ENCODE peak calls at places on chromosomes 13 and 19, in ten cellular contexts. S is endothelial cell of umbilical vein; W is A549; K is lower lobe of right lung; A is CD8-positive, alpha-beta memory T cell; I is psoas muscle; R is tibial nerve; H is Karpas-422; E is CD4-positive, CD25-positive, alpha-beta regulatory T cell; Y is prostate gland. P is an unnamed sample. For H3K4me1, the result is how much of the 10 kb centered on the place peaks cover.

GRCh38 chr13:73781384-73781783 is 352.8 kb downstream of the KLF12 start:
- DNase-seq in S (no peak), W (no peak), K (no peak), A (no peak), I (no peak), R (no peak), H (no peak), E (no peak), Y (no peak), P (no peak)

GRCh38 chr19:12527034-12527836 is 24.0 kb downstream of the ZNF564 start:
- DNase-seq in S (peak), W (peak), K (no peak), A (no peak), I (no peak), R (no peak), H (no peak), E (peak), Y (no peak), P (no peak)

GRCh38 chr19:972281-972680 is 11.9 kb upstream of the WDR18 start:
- DNase-seq in S (no peak), W (no peak), K (no peak), A (no peak), I (no peak), R (no peak), H (no peak), E (no peak), Y (no peak), P (no peak)

GRCh38 chr19:49542446-49542845 is 14.6 kb downstream of the RCN3 start:
- DNase-seq in S (no peak), W (no peak), K (no peak), A (no peak), I (no peak), R (no peak), H (no peak), E (no peak), Y (no peak), P (no peak)

GRCh38 chr19:15137777-15138176 is 30.6 kb downstream of the SYDE1 start:
- DNase-seq in S (no peak), W (no peak), K (no peak), A (no peak), I (no peak), R (no peak), H (no peak), E (no peak), Y (no peak), P (no peak)

GRCh38 chr13:93621051-93621450 is 394.4 kb downstream of the GPC6 start:
- DNase-seq in S (no peak), W (no peak), K (no peak), A (no peak), I (no peak), R (no peak), H (no peak), E (no peak), Y (no peak), P (no peak)

GRCh38 chr13:109760951-109761350 is 25.4 kb downstream of the IRS2 start:
- DNase-seq in S (no peak), W (no peak), K (no peak), A (no peak), I (no peak), R (no peak), H (no peak), E (no peak), Y (no peak), P (no peak)

GRCh38 chr19:3605770-3606169 is 905 bp downstream of the TBXA2R start:
- DNase-seq in S (no peak), W (no peak), K (no peak), A (no peak), I (no peak), R (no peak), H (no peak), E (no peak), Y (no peak), P (no peak)

GRCh38 chr19:16001481-16002312 is 52.9 kb downstream of the OR10H4 start:
- DNase-seq in S (peak), W (no peak), K (no peak), A (no peak), I (no peak), R (no peak), H (peak), E (peak), Y (peak), P (no peak)

GRCh38 chr19:22784051-22784450 is at the start of gene ZNF99:
- DNase-seq in S (no peak), W (no peak), K (no peak), A (no peak), I (peak), R (peak), H (no peak), E (no peak), Y (no peak), P (peak)

GRCh38 chr19:18392936-18393335 is 4.5 kb downstream of the LRRC25 start:
- DNase-seq in S (no peak), W (no peak), K (no peak), A (no peak), I (no peak), R (no peak), H (no peak), E (no peak), Y (no peak), P (no peak)

GRCh38 chr19:39539519-39540332 is at the start of gene EID2:
- DNase-seq in S (peak), W (peak), K (peak), A (peak), I (peak), R (peak), H (peak), E (peak), Y (peak), P (peak)

GRCh38 chr19:16197188-16197621 is 506 bp upstream of the AP1M1 start:
- DNase-seq in S (peak), W (no peak), K (no peak), A (no peak), I (no peak), R (no peak), H (peak), E (no peak), Y (no peak), P (no peak)

GRCh38 chr13:28421674-28422410 is 73.1 kb downstream of the FLT1 start:
- DNase-seq in S (no peak), W (no peak), K (no peak), A (no peak), I (no peak), R (no peak), H (no peak), E (no peak), Y (no peak), P (no peak)

GRCh38 chr13:48506092-48506701 is 26.7 kb downstream of the RCBTB2 start:
- DNase-seq in S (no peak), W (no peak), K (no peak), A (no peak), I (no peak), R (no peak), H (no peak), E (no peak), Y (peak), P (no peak)

GRCh38 chr19:18013210-18013609 is 5.2 kb downstream of the ARRDC2 start:
- DNase-seq in S (no peak), W (no peak), K (no peak), A (no peak), I (no peak), R (no peak), H (no peak), E (no peak), Y (no peak), P (no peak)

GRCh38 chr19:8552810-8553209 is 24.4 kb downstream of the MYO1F start:
- DNase-seq in S (no peak), W (peak), K (no peak), A (no peak), I (no peak), R (no peak), H (peak), E (no peak), Y (no peak), P (no peak)

GRCh38 chr13:27130223-27131015 is 41.2 kb downstream of the USP12 start:
- DNase-seq in S (no peak), W (no peak), K (no peak), A (no peak), I (no peak), R (no peak), H (no peak), E (peak), Y (no peak), P (no peak)

DNA sequence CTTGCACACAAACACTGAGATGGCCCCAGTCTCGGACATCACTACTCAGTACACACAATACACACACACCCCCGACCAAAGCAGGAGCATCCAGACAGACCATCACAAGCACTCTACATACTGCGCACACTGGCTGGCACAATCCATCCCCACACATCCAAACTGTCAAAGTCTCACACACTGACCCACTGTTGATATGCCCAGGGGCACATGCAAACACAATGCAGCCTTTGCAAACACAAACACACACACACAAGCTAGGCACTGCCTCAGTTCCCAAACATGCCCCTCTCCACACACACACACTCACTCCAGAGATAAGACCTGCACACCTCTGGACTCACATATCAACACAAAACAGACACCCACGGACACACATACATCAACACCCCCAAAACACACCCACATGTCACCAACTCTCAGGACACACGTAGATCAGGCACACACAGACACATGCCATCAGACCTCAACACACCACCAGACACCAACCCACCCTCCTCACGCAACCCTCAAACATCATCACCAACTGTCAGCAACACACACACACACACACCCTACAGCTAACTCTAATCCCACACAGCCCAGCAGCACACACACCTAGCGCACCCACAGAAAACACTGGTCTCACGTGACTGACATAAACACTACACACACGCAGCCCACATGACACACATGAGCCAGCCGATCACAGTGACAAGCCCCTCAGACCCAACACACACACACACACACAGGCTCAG is 1.9 kb downstream of the BBC3 start:
- DNase-seq in S (peak), W (peak), K (no peak), A (peak), I (no peak), R (no peak), H (no peak), E (peak), Y (no peak), P (no peak)
- H3K4me1 ChIP-seq in S (under half), W (half or more), K (under half), A (half or more), I (under half), R (under half), H (under half), E (half or more), Y (under half), P (under half)

GRCh38 chr13:99378985-99379734 is 72.0 kb upstream of the GPR183 start:
- DNase-seq in S (no peak), W (no peak), K (no peak), A (no peak), I (no peak), R (no peak), H (no peak), E (no peak), Y (no peak), P (no peak)
- H3K4me1 ChIP-seq in S (under half), W (under half), K (under half), A (half or more), I (under half), R (under half), H (under half), E (half or more), Y (under half), P (under half)

DNA sequence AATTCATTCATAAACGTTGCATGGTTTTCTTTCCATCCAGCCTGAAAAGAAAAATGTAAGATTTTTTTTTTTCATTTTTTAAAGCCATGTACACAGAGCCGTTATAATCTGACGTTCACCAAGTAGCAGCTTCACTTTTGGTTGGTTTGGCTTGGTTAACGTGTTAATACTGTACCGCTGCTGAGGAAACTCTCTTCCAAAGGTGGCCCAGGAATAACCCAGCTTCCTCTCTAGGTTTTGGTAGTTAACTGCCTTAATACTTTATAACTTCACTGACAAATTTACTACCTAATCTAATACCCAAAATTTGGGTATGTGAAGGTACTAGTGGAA is 1.7 kb downstream of the INTS6 start:
- DNase-seq in S (no peak), W (no peak), K (no peak), A (no peak), I (no peak), R (no peak), H (peak), E (no peak), Y (no peak), P (no peak)
- H3K4me1 ChIP-seq in S (under half), W (under half), K (under half), A (under half), I (under half), R (under half), H (under half), E (under half), Y (under half), P (under half)

GRCh38 chr19:28615966-28616365 is 597.0 kb downstream of the UQCRFS1 start:
- DNase-seq in S (no peak), W (no peak), K (no peak), A (no peak), I (no peak), R (no peak), H (no peak), E (no peak), Y (no peak), P (no peak)

GRCh38 chr19:28614634-28615545 is 598.1 kb downstream of the UQCRFS1 start:
- DNase-seq in S (no peak), W (no peak), K (no peak), A (no peak), I (no peak), R (no peak), H (no peak), E (no peak), Y (no peak), P (no peak)

GRCh38 chr19:28619842-28620429 is 593.0 kb downstream of the UQCRFS1 start:
- DNase-seq in S (no peak), W (no peak), K (no peak), A (no peak), I (no peak), R (no peak), H (no peak), E (no peak), Y (no peak), P (no peak)

GRCh38 chr19:28615546-28615916 is 597.4 kb downstream of the UQCRFS1 start:
- DNase-seq in S (no peak), W (no peak), K (no peak), A (no peak), I (no peak), R (no peak), H (no peak), E (no peak), Y (no peak), P (no peak)

GRCh38 chr19:28618504-28618903 is 594.4 kb downstream of the UQCRFS1 start:
- DNase-seq in S (no peak), W (no peak), K (no peak), A (no peak), I (no peak), R (no peak), H (no peak), E (no peak), Y (no peak), P (no peak)
- H3K4me1 ChIP-seq in S (under half), W (under half), K (under half), A (under half), I (under half), R (under half), H (under half), E (under half), Y (under half), P (under half)

GRCh38 chr13:40983269-40983668 is 35.8 kb downstream of the ELF1 start:
- DNase-seq in S (peak), W (no peak), K (no peak), A (no peak), I (no peak), R (no peak), H (no peak), E (no peak), Y (no peak), P (no peak)
- H3K4me1 ChIP-seq in S (half or more), W (under half), K (half or more), A (under half), I (half or more), R (under half), H (half or more), E (half or more), Y (under half), P (under half)

GRCh38 chr13:30668305-30668704 is 50.6 kb downstream of the USPL1 start:
- DNase-seq in S (no peak), W (no peak), K (no peak), A (no peak), I (no peak), R (no peak), H (no peak), E (no peak), Y (no peak), P (no peak)

GRCh38 chr13:30671271-30671815 is 53.6 kb downstream of the USPL1 start:
- DNase-seq in S (no peak), W (no peak), K (no peak), A (no peak), I (no peak), R (no peak), H (peak), E (no peak), Y (no peak), P (no peak)

GRCh38 chr13:30679483-30680330 is 55.6 kb upstream of the ALOX5AP start:
- DNase-seq in S (peak), W (peak), K (no peak), A (peak), I (no peak), R (no peak), H (peak), E (peak), Y (no peak), P (no peak)

GRCh38 chr13:30676672-30677071 is 58.7 kb upstream of the ALOX5AP start:
- DNase-seq in S (peak), W (peak), K (no peak), A (no peak), I (no peak), R (no peak), H (no peak), E (no peak), Y (no peak), P (no peak)

GRCh38 chr13:30673669-30674521 is 56.2 kb downstream of the USPL1 start:
- DNase-seq in S (peak), W (peak), K (peak), A (peak), I (peak), R (peak), H (peak), E (peak), Y (peak), P (peak)
- H3K4me1 ChIP-seq in S (under half), W (under half), K (under half), A (under half), I (under half), R (under half), H (under half), E (under half), Y (under half), P (under half)

GRCh38 chr19:6278740-6279619 is 795 bp downstream of the MLLT1 start:
- DNase-seq in S (no peak), W (no peak), K (no peak), A (peak), I (peak), R (no peak), H (peak), E (peak), Y (no peak), P (peak)
- H3K4me1 ChIP-seq in S (under half), W (under half), K (half or more), A (under half), I (under half), R (under half), H (under half), E (under half), Y (under half), P (under half)

DNA sequence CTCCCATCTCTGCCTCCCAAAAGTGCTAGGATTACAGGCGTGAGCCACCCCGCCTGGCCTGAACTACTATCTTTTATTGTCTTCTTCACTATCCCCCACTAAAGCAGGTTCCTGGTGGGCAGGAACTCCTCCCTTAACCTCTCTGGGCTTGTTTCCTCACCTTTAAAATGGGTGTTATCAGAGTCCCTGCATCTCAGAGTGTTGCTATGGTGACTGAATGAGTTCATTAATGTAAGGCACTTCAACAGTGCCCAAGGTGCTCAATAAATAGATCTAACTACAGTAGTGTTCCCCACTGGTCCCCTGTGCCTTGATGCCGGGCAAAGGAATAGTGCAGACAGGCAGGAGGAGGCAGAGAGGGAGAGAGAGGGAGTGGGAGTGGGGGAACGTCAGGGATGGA is 20.5 kb downstream of the CCDC97 start:
- DNase-seq in S (no peak), W (no peak), K (no peak), A (no peak), I (no peak), R (no peak), H (no peak), E (peak), Y (no peak), P (no peak)
- H3K4me1 ChIP-seq in S (under half), W (under half), K (under half), A (half or more), I (under half), R (under half), H (under half), E (half or more), Y (under half), P (under half)

P was measured in ovary.